ENCODE peak calls at places on chromosomes 6 and 20, in four cellular contexts. P, O, Y and I are unnamed samples.
A peak's percentile ranks its signal among the peaks of the same experiment; 100 is the strongest.

GRCh38 chr20:59004763-59005522 is 2.1 kb downstream of the CTSZ start:
- DNase-seq in O (peak; percentile 67), Y (no peak), P (no peak), I (no peak)

GRCh38 chr6:156953478-156954146 is 176.4 kb downstream of the ARID1B start:
- DNase-seq in Y (peak; percentile 93), O (no peak), P (peak; percentile 42), I (no peak)

GRCh38 chr6:157513004-157513603 is 132.1 kb downstream of the ZDHHC14 start:
- DNase-seq in O (no peak), Y (no peak), P (no peak), I (no peak)

GRCh38 chr20:51815383-51816076 is 13.2 kb upstream of the SALL4 start:
- DNase-seq in P (no peak), Y (no peak), O (no peak), I (no peak)

GRCh38 chr20:46559685-46560440 is 9.4 kb upstream of the OCSTAMP start:
- DNase-seq in O (no peak), P (no peak), Y (peak; percentile 57), I (no peak)

GRCh38 chr6:49384913-49385312 is 78.1 kb downstream of the MMUT start:
- DNase-seq in O (no peak), Y (no peak), P (no peak), I (no peak)

GRCh38 chr6:16239798-16240123 is 1.4 kb downstream of the GMPR start:
- DNase-seq in Y (peak; percentile 84), P (peak; percentile 86), O (peak; percentile 85), I (no peak)

GRCh38 chr6:36504982-36505381 is 42.3 kb downstream of the STK38 start:
- DNase-seq in O (no peak), Y (no peak), P (no peak), I (no peak)

GRCh38 chr6:87722831-87723726 is 21.0 kb upstream of the AKIRIN2 start:
- DNase-seq in Y (peak; percentile 98), O (peak; percentile 71), P (peak; percentile 75), I (no peak)

GRCh38 chr20:15834857-15835256 is 738.4 kb downstream of the KIF16B start:
- DNase-seq in O (no peak), P (no peak), Y (no peak), I (no peak)

GRCh38 chr6:44704240-44705150 is 317.0 kb downstream of the CDC5L start:
- DNase-seq in O (no peak), Y (no peak), P (no peak), I (no peak)

GRCh38 chr20:62887860-62888239 is 26.2 kb upstream of the TCFL5 start:
- DNase-seq in O (no peak), P (no peak), Y (no peak), I (no peak)

GRCh38 chr20:50194831-50195523 is 4.3 kb downstream of the CEBPB start:
- DNase-seq in P (no peak), O (peak; percentile 34), Y (peak; percentile 53), I (no peak)

GRCh38 chr6:160861824-160862223 is 129.7 kb upstream of the MAP3K4 start:
- DNase-seq in Y (no peak), P (no peak), O (no peak), I (no peak)

GRCh38 chr6:156647440-156647839 is 129.7 kb upstream of the ARID1B start:
- DNase-seq in P (no peak), O (no peak), Y (no peak), I (no peak)

GRCh38 chr6:152129606-152130249 is 322.2 kb downstream of the ESR1 start:
- DNase-seq in O (no peak), Y (peak; percentile 9), P (no peak), I (no peak)

GRCh38 chr6:111888928-111889696 is 15.9 kb upstream of the FYN start:
- DNase-seq in P (no peak), Y (peak; percentile 81), O (peak; percentile 33), I (no peak)

GRCh38 chr6:106070626-106071025 is 15.5 kb upstream of the PRDM1 start:
- DNase-seq in O (no peak), Y (no peak), P (no peak), I (no peak)

GRCh38 chr20:58942549-58942948 is 38.5 kb upstream of the NELFCD start:
- DNase-seq in P (no peak), O (no peak), Y (no peak), I (no peak)

GRCh38 chr20:35007891-35008290 is 52.2 kb downstream of the MYH7B start:
- DNase-seq in P (no peak), O (peak; percentile 12), Y (no peak), I (peak; percentile 68)

GRCh38 chr20:5393218-5393870 is 76.6 kb upstream of the PROKR2 start:
- DNase-seq in O (no peak), P (no peak), Y (peak; percentile 4), I (no peak)

GRCh38 chr6:90393232-90393884 is 96.7 kb upstream of the BACH2 start:
- DNase-seq in P (peak; percentile 41), O (peak; percentile 46), Y (peak; percentile 82), I (no peak)

GRCh38 chr20:41137412-41138216 is at the start of gene PLCG1:
- DNase-seq in O (peak; percentile 81), Y (peak; percentile 95), P (no peak), I (peak; percentile 89)
- H3K4me1 ChIP-seq in O (peaks cover 31% of the 10 kb centered on the region), Y (peaks cover 31% of the 10 kb centered on the region), P (peaks cover 20% of the 10 kb centered on the region), I (peaks cover 88% of the 10 kb centered on the region)

GRCh38 chr6:9518433-9518832 is 896.4 kb downstream of the TFAP2A start:
- DNase-seq in O (no peak), P (no peak), Y (no peak), I (no peak)
- H3K27ac ChIP-seq in O (no peak overlapping the region), P (no peak overlapping the region), Y (no peak overlapping the region), I (no peak overlapping the region)

GRCh38 chr6:148440021-148440420 is 97.4 kb downstream of the SASH1 start:
- DNase-seq in Y (no peak), P (no peak), O (no peak), I (no peak)
- H3K4me3 ChIP-seq in Y (no peak overlapping the region), P (no peak overlapping the region), O (peak overlapping the region; percentile 24), I (peak overlapping the region; percentile 31)

DNA sequence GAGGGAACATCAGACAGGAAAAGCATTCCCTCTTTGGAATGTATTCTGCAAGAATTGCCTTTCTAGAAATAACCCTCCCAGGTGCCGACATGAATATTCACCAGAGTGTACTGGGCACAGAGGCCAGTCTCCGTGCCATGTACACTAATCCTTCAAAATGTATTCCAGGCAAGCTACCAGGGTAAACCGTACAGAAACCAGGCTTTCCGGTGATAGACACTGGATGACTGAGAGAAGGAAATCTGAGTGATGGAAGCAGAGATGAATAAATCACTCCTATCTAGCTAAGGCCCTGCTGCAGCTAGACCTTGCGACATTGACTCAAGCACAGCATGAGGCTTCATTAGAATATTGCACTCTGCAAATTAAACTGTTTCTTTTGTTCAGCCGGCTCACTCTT is 370.0 kb downstream of the BTBD9 start:
- DNase-seq in P (no peak), O (no peak), Y (no peak), I (no peak)
- H3K4me1 ChIP-seq in P (peaks cover 6% of the 10 kb centered on the region), O (no peaks in the 10 kb centered on the region), Y (peaks cover 15% of the 10 kb centered on the region), I (no peaks in the 10 kb centered on the region)

DNA sequence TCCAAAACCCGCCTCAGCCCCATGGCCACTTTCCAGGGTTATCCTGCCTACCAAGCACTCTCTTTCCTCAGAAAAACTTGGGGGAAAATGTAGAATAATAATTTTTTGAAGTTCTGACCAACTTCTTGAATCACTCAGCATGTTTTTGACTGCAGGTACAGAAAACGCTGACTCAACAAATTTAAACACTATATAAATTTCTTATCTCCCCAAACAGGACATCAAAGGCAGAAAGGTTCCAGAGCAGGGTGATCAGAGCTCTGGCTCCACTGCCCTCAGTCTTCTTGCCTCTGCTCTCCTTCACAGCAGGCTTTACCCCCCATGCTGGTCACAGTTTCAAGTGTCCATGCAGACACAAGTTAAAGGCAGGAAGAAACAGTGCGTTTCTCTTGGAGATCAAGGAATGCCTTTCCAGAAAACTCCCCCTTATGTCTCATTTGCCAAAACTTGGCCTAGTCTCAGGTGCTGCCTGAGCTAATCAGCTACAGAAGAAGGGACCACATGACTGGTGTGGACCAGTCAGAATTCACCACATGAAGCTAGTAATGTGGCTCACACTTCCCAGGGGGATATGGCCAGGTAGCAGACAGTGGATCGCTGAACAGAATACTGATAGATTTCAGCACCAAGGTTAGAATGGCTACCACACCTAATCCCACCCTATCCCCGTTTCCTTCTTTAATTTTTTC is 24.4 kb upstream of the SLC17A3 start:
- DNase-seq in O (no peak), P (no peak), Y (peak; percentile 70), I (no peak)
- H3K27ac ChIP-seq in O (no peak overlapping the region), P (no peak overlapping the region), Y (no peak overlapping the region), I (no peak overlapping the region)